ENCODE peak calls at places on chromosome X, in five cellular contexts. A is astrocyte of the hippocampus, S is fibroblast of the aortic adventitia, Q is activated T-cell treated with anti-CD3 and anti-CD28 coated beads for 1 hour, U is RCC 7860. J is an unnamed sample.

GRCh38 chrX:9899640-9900075 is 67.5 kb upstream of the CLDN34 start:
- DNase-seq in A (peak; percentile 67), S (no peak), Q (no peak), U (no peak), J (no peak)

GRCh38 chrX:133865761-133866470 is 119.5 kb downstream of the GPC3 start:
- DNase-seq in A (no peak), S (no peak), Q (no peak), U (no peak), J (no peak)

GRCh38 chrX:54711735-54712134 is 86.3 kb downstream of the ITIH6 start:
- DNase-seq in A (no peak), S (no peak), Q (no peak), U (no peak), J (no peak)

GRCh38 chrX:109374276-109374960 is 107.5 kb downstream of the GUCY2F start:
- DNase-seq in A (peak; percentile 16), S (no peak), Q (no peak), U (no peak), J (no peak)

GRCh38 chrX:46710425-46710824 is 48.5 kb downstream of the SLC9A7 start:
- DNase-seq in A (peak; percentile 22), S (peak; percentile 57), Q (no peak), U (peak; percentile 60), J (no peak)

GRCh38 chrX:151161690-151162089 is 14.7 kb upstream of the GPR50 start:
- DNase-seq in A (no peak), S (no peak), Q (no peak), U (no peak), J (no peak)

GRCh38 chrX:113868169-113868568 is 715.7 kb upstream of the HTR2C start:
- DNase-seq in A (peak; percentile 3), S (no peak), Q (no peak), U (no peak), J (no peak)

GRCh38 chrX:69034451-69034850 is 130.8 kb downstream of the PJA1 start:
- DNase-seq in A (no peak), S (no peak), Q (no peak), U (no peak), J (no peak)

GRCh38 chrX:149151805-149152757 is 353.0 kb downstream of the IDS start:
- DNase-seq in A (peak; percentile 78), S (no peak), Q (no peak), U (peak; percentile 28), J (no peak)

GRCh38 chrX:38943120-38943519 is 141.9 kb downstream of the MID1IP1 start:
- DNase-seq in A (no peak), S (no peak), Q (no peak), U (no peak), J (no peak)

GRCh38 chrX:87621697-87622096 is 104.1 kb downstream of the KLHL4 start:
- DNase-seq in A (peak; percentile 56), S (peak; percentile 46), Q (no peak), U (no peak), J (no peak)

GRCh38 chrX:8849945-8850344 is 48.8 kb upstream of the FAM9A start:
- DNase-seq in A (no peak), S (no peak), Q (no peak), U (no peak), J (no peak)

GRCh38 chrX:110509778-110510510 is 151.3 kb downstream of the RTL9 start:
- DNase-seq in A (peak; percentile 52), S (no peak), Q (no peak), U (no peak), J (no peak)

GRCh38 chrX:10485331-10485730 is 135.1 kb downstream of the MID1 start:
- DNase-seq in A (no peak), S (peak; percentile 43), Q (no peak), U (no peak), J (no peak)

GRCh38 chrX:114774691-114775090 is 190.8 kb downstream of the HTR2C start:
- DNase-seq in A (no peak), S (peak; percentile 1), Q (no peak), U (no peak), J (no peak)

GRCh38 chrX:31423575-31424284 is 351.9 kb upstream of the FTHL17 start:
- DNase-seq in A (peak; percentile 47), S (peak; percentile 11), Q (no peak), U (peak; percentile 22), J (no peak)

GRCh38 chrX:84046403-84046984 is 141.5 kb downstream of the RPS6KA6 start:
- DNase-seq in A (peak; percentile 57), S (peak; percentile 19), Q (no peak), U (no peak), J (peak; percentile 51)

GRCh38 chrX:49269768-49270248 is at the start of gene PPP1R3F:
- DNase-seq in A (no peak), S (no peak), Q (no peak), U (no peak), J (no peak)

GRCh38 chrX:151762802-151763201 is 28.3 kb downstream of the CNGA2 start:
- DNase-seq in A (no peak), S (no peak), Q (no peak), U (no peak), J (peak; percentile 15)

GRCh38 chrX:9501362-9501761 is 36.5 kb downstream of the TBL1X start:
- DNase-seq in A (no peak), S (no peak), Q (no peak), U (no peak), J (no peak)

GRCh38 chrX:30971761-30972603 is 82.9 kb upstream of the TAB3 start:
- DNase-seq in A (peak; percentile 51), S (peak; percentile 47), Q (no peak), U (peak; percentile 13), J (no peak)

GRCh38 chrX:57817302-57817701 is 93.0 kb downstream of the ZXDA start:
- DNase-seq in A (peak; percentile 0), S (peak; percentile 2), Q (no peak), U (no peak), J (no peak)